ENCODE peak calls at places on chromosome 4, in four cellular contexts. C, N, G and Y are unnamed samples.

GRCh38 chr4:182067828-182068227 is 175.4 kb upstream of the TENM3 start:
- DNase-seq in C (no peak), G (no peak), N (no peak), Y (no peak)

GRCh38 chr4:177182728-177183127 is 126.9 kb upstream of the NEIL3 start:
- DNase-seq in G (no peak), C (no peak), N (no peak), Y (no peak)

GRCh38 chr4:57131849-57132745 is 21.9 kb upstream of the IGFBP7 start:
- DNase-seq in C (no peak), N (no peak), G (no peak), Y (no peak)

GRCh38 chr4:174222266-174222872 is 61.1 kb downstream of the FBXO8 start:
- DNase-seq in C (no peak), N (peak), G (no peak), Y (no peak)

GRCh38 chr4:26141916-26142638 is 178.7 kb upstream of the RBPJ start:
- DNase-seq in G (peak), N (no peak), C (no peak), Y (no peak)

GRCh38 chr4:1072830-1073446 is 40.4 kb downstream of the RNF212 start:
- DNase-seq in C (no peak), N (peak), G (peak), Y (peak)

GRCh38 chr4:166896254-166896653 is 338.0 kb downstream of the SPOCK3 start:
- DNase-seq in G (no peak), N (no peak), C (no peak), Y (no peak)

GRCh38 chr4:36244257-36245084 is at the start of gene ARAP2:
- DNase-seq in G (peak), C (no peak), N (peak), Y (peak)

GRCh38 chr4:158895797-158896442 is 127.1 kb downstream of the FNIP2 start:
- DNase-seq in C (no peak), N (no peak), G (no peak), Y (no peak)

GRCh38 chr4:36111180-36111579 is 133.1 kb downstream of the ARAP2 start:
- DNase-seq in N (no peak), G (no peak), C (no peak), Y (no peak)

GRCh38 chr4:111639120-111639519 is 506.1 kb upstream of the FAM241A start:
- DNase-seq in N (no peak), G (no peak), C (no peak), Y (no peak)

GRCh38 chr4:69689530-69690111 is 36.6 kb upstream of the UGT2A1 start:
- DNase-seq in C (no peak), G (no peak), N (peak), Y (no peak)

GRCh38 chr4:121789470-121789869 is 11.7 kb upstream of the EXOSC9 start:
- DNase-seq in G (no peak), C (no peak), N (no peak), Y (no peak)

GRCh38 chr4:63379750-63380522 is 1029.3 kb downstream of the TECRL start:
- DNase-seq in C (no peak), N (no peak), G (no peak), Y (no peak)

GRCh38 chr4:61427818-61428495 is 227.8 kb downstream of the ADGRL3 start:
- DNase-seq in N (no peak), C (no peak), G (no peak), Y (no peak)

GRCh38 chr4:23097251-23097650 is 404.5 kb downstream of the GBA3 start:
- DNase-seq in C (no peak), G (no peak), N (no peak), Y (no peak)

GRCh38 chr4:42412251-42412650 is 15.0 kb downstream of the SHISA3 start:
- DNase-seq in C (no peak), N (no peak), G (no peak), Y (no peak)

GRCh38 chr4:80184791-80185756 is 12.2 kb upstream of the PRDM8 start:
- DNase-seq in G (no peak), C (no peak), N (no peak), Y (no peak)

GRCh38 chr4:113049421-113050355 is at the start of gene ANK2:
- DNase-seq in C (no peak), G (no peak), N (no peak), Y (no peak)

GRCh38 chr4:20249333-20249732 is 2.4 kb upstream of the SLIT2 start:
- DNase-seq in G (no peak), N (no peak), C (no peak), Y (no peak)

GRCh38 chr4:174926958-174927357 is 8.8 kb downstream of the ADAM29 start:
- DNase-seq in G (no peak), N (no peak), C (no peak), Y (no peak)

GRCh38 chr4:112978691-112979472 is 70.6 kb upstream of the ANK2 start:
- DNase-seq in C (no peak), G (no peak), N (no peak), Y (no peak)

GRCh38 chr4:81164623-81165416 is 50.2 kb downstream of the PRKG2 start:
- DNase-seq in C (no peak), N (no peak), G (no peak), Y (no peak)

GRCh38 chr4:177907736-177908424 is 465.6 kb upstream of the AGA start:
- DNase-seq in C (no peak), N (peak), G (no peak), Y (no peak)

GRCh38 chr4:126458993-126459392 is 1144.2 kb downstream of the FAT4 start:
- DNase-seq in N (no peak), C (no peak), G (no peak), Y (no peak)

DNA sequence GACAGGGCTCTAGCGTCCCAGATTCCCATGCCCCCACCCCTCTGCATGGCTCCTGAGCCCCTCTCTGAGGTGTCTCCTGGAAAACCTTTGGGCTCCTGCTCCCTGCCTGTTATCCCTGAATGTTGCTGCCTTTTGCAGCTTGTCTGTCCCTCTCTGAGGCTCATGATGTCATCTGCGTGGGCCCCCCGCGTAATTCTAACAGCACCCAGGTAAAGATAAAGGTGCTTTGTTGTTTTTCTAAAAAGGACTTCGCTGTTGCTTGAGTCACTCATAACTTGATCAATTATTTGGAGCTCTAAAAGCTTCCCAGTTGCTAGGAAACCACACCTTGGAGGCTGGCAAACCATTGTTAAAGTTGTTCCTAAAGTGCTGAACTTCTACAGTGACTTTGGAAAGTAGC is 36.6 kb downstream of the WFS1 start:
- DNase-seq in C (no peak), G (no peak), N (no peak), Y (no peak)
- TF ChIP-seq SPI1 in C (no peak), G (no peak), N (no peak), Y (no peak)

DNA sequence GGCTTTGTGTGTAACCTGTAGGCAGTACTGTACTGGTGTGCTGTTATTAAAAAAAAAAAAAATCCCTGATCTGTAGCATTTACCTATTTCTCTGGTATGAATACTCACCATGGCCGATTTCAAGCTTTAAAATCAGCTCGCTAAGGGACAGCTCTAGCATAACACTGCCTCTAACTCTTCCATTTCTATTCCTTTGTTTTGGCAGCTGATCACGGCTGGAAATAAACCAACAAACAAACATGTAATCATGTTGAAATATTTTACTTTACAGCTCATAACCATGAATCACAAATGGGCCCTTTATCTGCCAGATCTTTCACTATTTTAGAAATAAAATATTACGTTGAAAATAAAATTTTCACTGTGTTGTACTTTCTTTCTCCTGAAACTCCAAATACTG is 60.5 kb upstream of the IL15 start:
- DNase-seq in N (no peak), G (no peak), C (no peak), Y (no peak)
- TF ChIP-seq SPI1 in N (no peak), G (no peak), C (no peak), Y (no peak)

DNA sequence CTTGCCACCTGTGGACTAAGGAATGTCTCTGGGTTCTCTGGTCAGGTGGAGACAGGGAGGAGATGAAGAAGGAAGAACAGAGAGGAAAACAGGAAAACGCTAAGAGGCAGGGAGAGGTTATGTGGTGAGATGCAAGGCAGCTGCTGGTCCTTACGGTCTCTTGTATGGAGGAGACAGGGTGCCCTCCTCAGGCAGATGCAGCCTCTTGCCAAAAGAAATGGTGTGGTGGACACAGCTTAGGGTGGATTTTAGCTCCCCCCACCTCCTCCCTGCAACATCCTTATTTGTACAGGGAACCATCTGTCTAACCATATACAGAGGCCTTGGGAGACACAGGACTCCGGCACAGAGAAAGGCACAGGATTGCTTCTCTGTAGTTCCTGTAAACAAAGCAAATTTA is 9.7 kb downstream of the OCIAD2 start:
- DNase-seq in G (no peak), N (peak), C (no peak), Y (no peak)
- TF ChIP-seq SPI1 in G (no peak), N (no peak), C (no peak), Y (no peak)

GRCh38 chr4:41216294-41217019 is 2.1 kb upstream of the APBB2 start:
- DNase-seq in G (peak), C (peak), N (peak), Y (peak)
- TF ChIP-seq SPI1 in G (no peak), C (no peak), N (no peak), Y (no peak)

GRCh38 chr4:3045500-3045850 is 28.9 kb downstream of the HTT-AS start:
- DNase-seq in C (no peak), N (peak), G (peak), Y (no peak)
- TF ChIP-seq SPI1 in C (no peak), N (no peak), G (peak), Y (peak)

GRCh38 chr4:24794111-24794860 is 1.1 kb upstream of the SOD3 start:
- DNase-seq in N (no peak), C (no peak), G (no peak), Y (no peak)

GRCh38 chr4:24794916-24795665 is at the start of gene SOD3:
- DNase-seq in C (no peak), G (no peak), N (peak), Y (no peak)

GRCh38 chr4:24792552-24792951 is 2.8 kb upstream of the SOD3 start:
- DNase-seq in C (no peak), G (no peak), N (no peak), Y (no peak)

GRCh38 chr4:24791043-24791442 is 4.3 kb upstream of the SOD3 start:
- DNase-seq in C (no peak), N (no peak), G (no peak), Y (no peak)

DNA sequence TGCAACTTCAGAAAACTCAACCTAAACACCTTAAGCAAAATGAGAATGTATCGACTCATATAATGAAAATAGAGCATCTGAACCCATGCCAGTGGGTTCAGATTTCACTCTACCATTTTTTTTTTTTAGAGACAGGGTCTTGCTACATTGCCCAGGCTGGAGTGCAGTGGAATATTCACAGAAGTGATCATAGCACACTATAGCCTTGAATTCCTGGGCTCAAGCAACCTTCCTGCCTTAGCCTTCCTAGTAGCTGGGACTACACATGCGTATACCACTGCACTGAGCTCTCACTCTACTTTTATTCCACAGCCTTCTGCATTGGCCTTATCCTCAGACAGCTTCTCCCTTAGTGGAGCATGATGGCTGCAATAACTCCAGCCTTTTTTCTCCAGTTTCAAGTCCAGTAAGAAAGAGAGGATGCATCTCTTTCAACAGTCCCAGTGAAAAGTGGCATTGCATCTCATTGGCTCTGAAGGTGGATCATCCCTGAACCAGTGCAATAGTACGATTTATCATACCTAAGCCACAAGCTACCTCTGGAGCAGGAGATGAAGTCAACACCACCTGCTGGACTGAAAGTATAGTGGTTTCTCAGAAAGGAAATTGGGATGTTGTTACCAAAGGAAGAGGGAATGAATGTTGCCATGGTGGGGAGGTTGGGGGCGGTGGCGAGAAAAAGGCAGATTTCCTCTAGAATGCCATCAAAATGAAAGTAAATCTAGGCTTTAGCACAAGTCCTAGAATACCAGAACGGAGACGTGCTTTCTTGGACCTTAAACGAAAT is 2.0 kb upstream of the SOD3 start:
- DNase-seq in C (no peak), N (peak), G (no peak), Y (no peak)
- TF ChIP-seq SPI1 in C (no peak), N (no peak), G (no peak), Y (no peak)

GRCh38 chr4:95000076-95000648 is 242.4 kb downstream of the BMPR1B start:
- DNase-seq in G (no peak), N (no peak), C (no peak), Y (no peak)

GRCh38 chr4:94995684-94996394 is 238.1 kb downstream of the BMPR1B start:
- DNase-seq in G (no peak), C (no peak), N (no peak), Y (no peak)
- TF ChIP-seq SPI1 in G (no peak), C (no peak), N (no peak), Y (no peak)

GRCh38 chr4:98662055-98662453 is 3.6 kb upstream of the TSPAN5 start:
- DNase-seq in C (no peak), G (no peak), N (no peak), Y (no peak)

GRCh38 chr4:98659106-98659592 is 738 bp upstream of the TSPAN5 start:
- DNase-seq in G (no peak), C (no peak), N (no peak), Y (no peak)

GRCh38 chr4:98658287-98659105 is at the start of gene TSPAN5:
- DNase-seq in G (peak), N (peak), C (no peak), Y (peak)

GRCh38 chr4:98661356-98662054 is 3.1 kb upstream of the TSPAN5 start:
- DNase-seq in C (no peak), G (no peak), N (no peak), Y (no peak)

GRCh38 chr4:98659741-98660507 is 1.5 kb upstream of the TSPAN5 start:
- DNase-seq in C (no peak), G (no peak), N (no peak), Y (no peak)
- TF ChIP-seq SPI1 in C (no peak), G (no peak), N (no peak), Y (no peak)

GRCh38 chr4:163767993-163768392 is 273.5 kb downstream of the TMA16 start:
- DNase-seq in C (no peak), G (no peak), N (no peak), Y (no peak)
- TF ChIP-seq SPI1 in C (no peak), G (no peak), N (no peak), Y (no peak)